ENCODE peak calls at places on chromosomes 5 and 9, in ten cellular contexts. One of them, this sample, is unnamed.

GRCh38 chr9:6096821-6097220 is 81.4 kb upstream of the RANBP6 start:
- DNase-seq in GM04504: peak; percentile 50
- DNase-seq in stimulated activated naive CD8-positive, alpha-beta T cell treated with anti-CD3 and anti-CD28 coated beads, Interleukin-15, Interleukin-2, amounts not matched to agents 100 U/mL and 50 U/mL, for 24 hours: no peak
- DNase-seq in KBM-7: no peak
- DNase-seq in NCI-H460: no peak
- DNase-seq in fibroblast of the aortic adventitia: peak; percentile 93
- DNase-seq in lower lobe of right lung: no peak
- DNase-seq in mesendoderm: no peak
- DNase-seq in H54: no peak
- DNase-seq in NCI-H774: no peak
- DNase-seq in this sample: no peak

GRCh38 chr9:68844623-68845612 is 139.9 kb downstream of the PIP5K1B start:
- DNase-seq in NCI-H460: peak; percentile 35
- DNase-seq in GM04504: peak; percentile 3
- DNase-seq in mesendoderm: peak; percentile 65
- DNase-seq in H54: no peak
- DNase-seq in fibroblast of the aortic adventitia: peak; percentile 39
- DNase-seq in lower lobe of right lung: no peak
- DNase-seq in KBM-7: peak; percentile 34
- DNase-seq in stimulated activated naive CD8-positive, alpha-beta T cell treated with anti-CD3 and anti-CD28 coated beads, Interleukin-15, Interleukin-2, amounts not matched to agents 100 U/mL and 50 U/mL, for 24 hours: peak; percentile 27
- DNase-seq in NCI-H774: no peak
- DNase-seq in this sample: peak; percentile 35

GRCh38 chr5:79685621-79686020 is 4.0 kb upstream of the CMYA5 start:
- DNase-seq in mesendoderm: no peak
- DNase-seq in stimulated activated naive CD8-positive, alpha-beta T cell treated with anti-CD3 and anti-CD28 coated beads, Interleukin-15, Interleukin-2, amounts not matched to agents 100 U/mL and 50 U/mL, for 24 hours: no peak
- DNase-seq in NCI-H460: no peak
- DNase-seq in GM04504: no peak
- DNase-seq in lower lobe of right lung: no peak
- DNase-seq in H54: no peak
- DNase-seq in NCI-H774: no peak
- DNase-seq in KBM-7: no peak
- DNase-seq in fibroblast of the aortic adventitia: peak; percentile 21
- DNase-seq in this sample: no peak

GRCh38 chr5:156920042-156920860 is 42.8 kb downstream of the TIMD4 start:
- DNase-seq in GM04504: no peak
- DNase-seq in stimulated activated naive CD8-positive, alpha-beta T cell treated with anti-CD3 and anti-CD28 coated beads, Interleukin-15, Interleukin-2, amounts not matched to agents 100 U/mL and 50 U/mL, for 24 hours: peak; percentile 77
- DNase-seq in KBM-7: no peak
- DNase-seq in lower lobe of right lung: no peak
- DNase-seq in mesendoderm: no peak
- DNase-seq in fibroblast of the aortic adventitia: no peak
- DNase-seq in NCI-H774: no peak
- DNase-seq in NCI-H460: no peak
- DNase-seq in H54: no peak
- DNase-seq in this sample: no peak

GRCh38 chr9:121609845-121610637 is 41.4 kb upstream of the DAB2IP start:
- DNase-seq in fibroblast of the aortic adventitia: peak; percentile 85
- DNase-seq in NCI-H774: no peak
- DNase-seq in stimulated activated naive CD8-positive, alpha-beta T cell treated with anti-CD3 and anti-CD28 coated beads, Interleukin-15, Interleukin-2, amounts not matched to agents 100 U/mL and 50 U/mL, for 24 hours: no peak
- DNase-seq in NCI-H460: no peak
- DNase-seq in KBM-7: no peak
- DNase-seq in lower lobe of right lung: peak; percentile 59
- DNase-seq in GM04504: no peak
- DNase-seq in mesendoderm: peak; percentile 86
- DNase-seq in H54: peak; percentile 99
- DNase-seq in this sample: no peak

GRCh38 chr5:172280937-172281336 is 2.6 kb downstream of the UBTD2 start:
- DNase-seq in H54: no peak
- DNase-seq in NCI-H774: no peak
- DNase-seq in KBM-7: no peak
- DNase-seq in lower lobe of right lung: no peak
- DNase-seq in stimulated activated naive CD8-positive, alpha-beta T cell treated with anti-CD3 and anti-CD28 coated beads, Interleukin-15, Interleukin-2, amounts not matched to agents 100 U/mL and 50 U/mL, for 24 hours: no peak
- DNase-seq in GM04504: no peak
- DNase-seq in mesendoderm: no peak
- DNase-seq in NCI-H460: no peak
- DNase-seq in fibroblast of the aortic adventitia: peak; percentile 53
- DNase-seq in this sample: no peak

GRCh38 chr9:112820886-112821285 is 69.8 kb downstream of the SLC46A2 start:
- DNase-seq in GM04504: peak; percentile 56
- DNase-seq in fibroblast of the aortic adventitia: peak; percentile 75
- DNase-seq in KBM-7: no peak
- DNase-seq in NCI-H460: no peak
- DNase-seq in mesendoderm: no peak
- DNase-seq in H54: no peak
- DNase-seq in NCI-H774: no peak
- DNase-seq in lower lobe of right lung: no peak
- DNase-seq in stimulated activated naive CD8-positive, alpha-beta T cell treated with anti-CD3 and anti-CD28 coated beads, Interleukin-15, Interleukin-2, amounts not matched to agents 100 U/mL and 50 U/mL, for 24 hours: no peak
- DNase-seq in this sample: no peak

GRCh38 chr9:16003785-16004184 is 450.9 kb downstream of the CCDC171 start:
- DNase-seq in H54: no peak
- DNase-seq in stimulated activated naive CD8-positive, alpha-beta T cell treated with anti-CD3 and anti-CD28 coated beads, Interleukin-15, Interleukin-2, amounts not matched to agents 100 U/mL and 50 U/mL, for 24 hours: no peak
- DNase-seq in lower lobe of right lung: no peak
- DNase-seq in fibroblast of the aortic adventitia: no peak
- DNase-seq in KBM-7: no peak
- DNase-seq in NCI-H774: peak; percentile 86
- DNase-seq in GM04504: no peak
- DNase-seq in mesendoderm: no peak
- DNase-seq in NCI-H460: no peak
- DNase-seq in this sample: no peak

GRCh38 chr5:128597151-128597550 is 59.1 kb upstream of the FBN2 start:
- DNase-seq in GM04504: no peak
- DNase-seq in H54: no peak
- DNase-seq in NCI-H774: no peak
- DNase-seq in mesendoderm: peak; percentile 35
- DNase-seq in NCI-H460: no peak
- DNase-seq in stimulated activated naive CD8-positive, alpha-beta T cell treated with anti-CD3 and anti-CD28 coated beads, Interleukin-15, Interleukin-2, amounts not matched to agents 100 U/mL and 50 U/mL, for 24 hours: no peak
- DNase-seq in KBM-7: no peak
- DNase-seq in lower lobe of right lung: no peak
- DNase-seq in fibroblast of the aortic adventitia: no peak
- DNase-seq in this sample: no peak

GRCh38 chr5:32586251-32586642 is 890 bp downstream of the SUB1 start:
- DNase-seq in GM04504: no peak
- DNase-seq in lower lobe of right lung: no peak
- DNase-seq in fibroblast of the aortic adventitia: no peak
- DNase-seq in mesendoderm: no peak
- DNase-seq in NCI-H460: no peak
- DNase-seq in H54: no peak
- DNase-seq in stimulated activated naive CD8-positive, alpha-beta T cell treated with anti-CD3 and anti-CD28 coated beads, Interleukin-15, Interleukin-2, amounts not matched to agents 100 U/mL and 50 U/mL, for 24 hours: no peak
- DNase-seq in NCI-H774: no peak
- DNase-seq in KBM-7: no peak
- DNase-seq in this sample: peak; percentile 24

GRCh38 chr5:82534891-82535395 is 256.8 kb upstream of the RPS23 start:
- DNase-seq in H54: no peak
- DNase-seq in GM04504: no peak
- DNase-seq in stimulated activated naive CD8-positive, alpha-beta T cell treated with anti-CD3 and anti-CD28 coated beads, Interleukin-15, Interleukin-2, amounts not matched to agents 100 U/mL and 50 U/mL, for 24 hours: no peak
- DNase-seq in NCI-H774: no peak
- DNase-seq in NCI-H460: no peak
- DNase-seq in KBM-7: no peak
- DNase-seq in mesendoderm: no peak
- DNase-seq in fibroblast of the aortic adventitia: peak; percentile 40
- DNase-seq in lower lobe of right lung: no peak
- DNase-seq in this sample: no peak

GRCh38 chr9:100216178-100216787 is 117.2 kb downstream of the INVS start:
- DNase-seq in NCI-H460: peak; percentile 50
- DNase-seq in H54: peak; percentile 28
- DNase-seq in fibroblast of the aortic adventitia: peak; percentile 65
- DNase-seq in lower lobe of right lung: peak; percentile 43
- DNase-seq in GM04504: no peak
- DNase-seq in KBM-7: peak; percentile 69
- DNase-seq in NCI-H774: peak; percentile 12
- DNase-seq in stimulated activated naive CD8-positive, alpha-beta T cell treated with anti-CD3 and anti-CD28 coated beads, Interleukin-15, Interleukin-2, amounts not matched to agents 100 U/mL and 50 U/mL, for 24 hours: peak; percentile 71
- DNase-seq in mesendoderm: peak; percentile 86
- DNase-seq in this sample: peak; percentile 8

This sample was measured in NCI-H1105 treated with DMSO at 0.1 percent for 48 hours.